ENCODE peak calls at places on chromosomes 16 and 17, in six cellular contexts. One of them, this sample, is unnamed.

GRCh38 chr17:20206068-20206467 is 196.9 kb downstream of the SPECC1 start:
- DNase-seq in activated CD8-positive, alpha-beta T cell treated with anti-CD3 and anti-CD28 coated beads for 36 hours: peak; percentile 78
- DNase-seq in HuH-7.5: no peak
- DNase-seq in ELR: peak; percentile 34
- DNase-seq in NCI-H2081: no peak
- DNase-seq in memory B cell: no peak
- DNase-seq in this sample: no peak

GRCh38 chr17:39150795-39151679 is at the start of gene PLXDC1:
- DNase-seq in activated CD8-positive, alpha-beta T cell treated with anti-CD3 and anti-CD28 coated beads for 36 hours: no peak
- DNase-seq in HuH-7.5: no peak
- DNase-seq in ELR: no peak
- DNase-seq in NCI-H2081: no peak
- DNase-seq in memory B cell: no peak
- DNase-seq in this sample: no peak

GRCh38 chr17:50221500-50222480 is 20.4 kb upstream of the COL1A1 start:
- DNase-seq in activated CD8-positive, alpha-beta T cell treated with anti-CD3 and anti-CD28 coated beads for 36 hours: peak; percentile 33
- DNase-seq in HuH-7.5: no peak
- DNase-seq in ELR: peak; percentile 56
- DNase-seq in NCI-H2081: no peak
- DNase-seq in memory B cell: no peak
- DNase-seq in this sample: peak; percentile 92

GRCh38 chr16:681746-682427 is 1.7 kb downstream of the STUB1 start:
- DNase-seq in activated CD8-positive, alpha-beta T cell treated with anti-CD3 and anti-CD28 coated beads for 36 hours: no peak
- DNase-seq in HuH-7.5: no peak
- DNase-seq in ELR: peak; percentile 54
- DNase-seq in NCI-H2081: no peak
- DNase-seq in memory B cell: no peak
- DNase-seq in this sample: no peak

GRCh38 chr17:14156689-14157088 is 80.0 kb downstream of the CDRT15 start:
- DNase-seq in activated CD8-positive, alpha-beta T cell treated with anti-CD3 and anti-CD28 coated beads for 36 hours: no peak
- DNase-seq in HuH-7.5: peak; percentile 6
- DNase-seq in ELR: no peak
- DNase-seq in NCI-H2081: no peak
- DNase-seq in memory B cell: no peak
- DNase-seq in this sample: peak; percentile 88

GRCh38 chr16:65121870-65122723 is at the start of gene CDH11:
- DNase-seq in activated CD8-positive, alpha-beta T cell treated with anti-CD3 and anti-CD28 coated beads for 36 hours: no peak
- DNase-seq in HuH-7.5: no peak
- DNase-seq in ELR: peak; percentile 36
- DNase-seq in NCI-H2081: no peak
- DNase-seq in memory B cell: no peak
- DNase-seq in this sample: no peak

GRCh38 chr17:13182854-13183253 is 165.0 kb upstream of the ELAC2 start:
- DNase-seq in activated CD8-positive, alpha-beta T cell treated with anti-CD3 and anti-CD28 coated beads for 36 hours: no peak
- DNase-seq in HuH-7.5: peak; percentile 16
- DNase-seq in ELR: no peak
- DNase-seq in NCI-H2081: peak; percentile 66
- DNase-seq in memory B cell: no peak
- DNase-seq in this sample: no peak

GRCh38 chr16:54070944-54071343 is 215.6 kb downstream of the IRX3 start:
- DNase-seq in activated CD8-positive, alpha-beta T cell treated with anti-CD3 and anti-CD28 coated beads for 36 hours: no peak
- DNase-seq in HuH-7.5: no peak
- DNase-seq in ELR: no peak
- DNase-seq in NCI-H2081: no peak
- DNase-seq in memory B cell: no peak
- DNase-seq in this sample: peak; percentile 93

GRCh38 chr16:66274335-66275110 is 92.0 kb upstream of the CDH5 start:
- DNase-seq in activated CD8-positive, alpha-beta T cell treated with anti-CD3 and anti-CD28 coated beads for 36 hours: peak; percentile 29
- DNase-seq in HuH-7.5: no peak
- DNase-seq in ELR: peak; percentile 53
- DNase-seq in NCI-H2081: no peak
- DNase-seq in memory B cell: no peak
- DNase-seq in this sample: peak; percentile 72

GRCh38 chr16:86823895-86824671 is 245.7 kb downstream of the FOXL1 start:
- DNase-seq in activated CD8-positive, alpha-beta T cell treated with anti-CD3 and anti-CD28 coated beads for 36 hours: no peak
- DNase-seq in HuH-7.5: no peak
- DNase-seq in ELR: peak; percentile 87
- DNase-seq in NCI-H2081: no peak
- DNase-seq in memory B cell: no peak
- DNase-seq in this sample: no peak

GRCh38 chr17:17774009-17774881 is 62.5 kb downstream of the SREBF1 start:
- DNase-seq in activated CD8-positive, alpha-beta T cell treated with anti-CD3 and anti-CD28 coated beads for 36 hours: no peak
- DNase-seq in HuH-7.5: no peak
- DNase-seq in ELR: peak; percentile 64
- DNase-seq in NCI-H2081: no peak
- DNase-seq in memory B cell: no peak
- DNase-seq in this sample: no peak

GRCh38 chr16:30032083-30032819 is 1.2 kb upstream of the TLCD3B start:
- DNase-seq in activated CD8-positive, alpha-beta T cell treated with anti-CD3 and anti-CD28 coated beads for 36 hours: peak; percentile 79
- DNase-seq in HuH-7.5: peak; percentile 63
- DNase-seq in ELR: peak; percentile 75
- DNase-seq in NCI-H2081: peak; percentile 75
- DNase-seq in memory B cell: peak; percentile 61
- DNase-seq in this sample: peak; percentile 52

GRCh38 chr16:78551487-78552085 is 452.1 kb downstream of the WWOX start:
- DNase-seq in activated CD8-positive, alpha-beta T cell treated with anti-CD3 and anti-CD28 coated beads for 36 hours: no peak
- DNase-seq in HuH-7.5: no peak
- DNase-seq in ELR: no peak
- DNase-seq in NCI-H2081: peak; percentile 80
- DNase-seq in memory B cell: no peak
- DNase-seq in this sample: no peak

GRCh38 chr16:974001-974601 is 3.3 kb upstream of the LMF1 start:
- DNase-seq in activated CD8-positive, alpha-beta T cell treated with anti-CD3 and anti-CD28 coated beads for 36 hours: no peak
- DNase-seq in HuH-7.5: no peak
- DNase-seq in ELR: no peak
- DNase-seq in NCI-H2081: no peak
- DNase-seq in memory B cell: no peak
- DNase-seq in this sample: no peak

GRCh38 chr16:2211923-2212347 is 1.3 kb upstream of the BRICD5 start:
- DNase-seq in activated CD8-positive, alpha-beta T cell treated with anti-CD3 and anti-CD28 coated beads for 36 hours: no peak
- DNase-seq in HuH-7.5: no peak
- DNase-seq in ELR: no peak
- DNase-seq in NCI-H2081: no peak
- DNase-seq in memory B cell: no peak
- DNase-seq in this sample: no peak

GRCh38 chr16:66660422-66661209 is 35.9 kb downstream of the CMTM4 start:
- DNase-seq in activated CD8-positive, alpha-beta T cell treated with anti-CD3 and anti-CD28 coated beads for 36 hours: no peak
- DNase-seq in HuH-7.5: no peak
- DNase-seq in ELR: peak; percentile 95
- DNase-seq in NCI-H2081: no peak
- DNase-seq in memory B cell: no peak
- DNase-seq in this sample: peak; percentile 10

GRCh38 chr17:67289174-67289876 is 44.3 kb upstream of the HELZ start:
- DNase-seq in activated CD8-positive, alpha-beta T cell treated with anti-CD3 and anti-CD28 coated beads for 36 hours: no peak
- DNase-seq in HuH-7.5: no peak
- DNase-seq in ELR: peak; percentile 18
- DNase-seq in NCI-H2081: no peak
- DNase-seq in memory B cell: no peak
- DNase-seq in this sample: no peak

GRCh38 chr16:57446530-57447141 is 549 bp downstream of the CIAPIN1 start:
- DNase-seq in activated CD8-positive, alpha-beta T cell treated with anti-CD3 and anti-CD28 coated beads for 36 hours: peak; percentile 37
- DNase-seq in HuH-7.5: no peak
- DNase-seq in ELR: peak; percentile 57
- DNase-seq in NCI-H2081: no peak
- DNase-seq in memory B cell: peak; percentile 9
- DNase-seq in this sample: peak; percentile 31

GRCh38 chr17:57595942-57596695 is 149.0 kb downstream of the CCDC182 start:
- DNase-seq in activated CD8-positive, alpha-beta T cell treated with anti-CD3 and anti-CD28 coated beads for 36 hours: no peak
- DNase-seq in HuH-7.5: no peak
- DNase-seq in ELR: no peak
- DNase-seq in NCI-H2081: no peak
- DNase-seq in memory B cell: no peak
- DNase-seq in this sample: no peak

GRCh38 chr16:30491744-30492308 is 19.3 kb downstream of the ITGAL start:
- DNase-seq in activated CD8-positive, alpha-beta T cell treated with anti-CD3 and anti-CD28 coated beads for 36 hours: peak; percentile 24
- DNase-seq in HuH-7.5: peak; percentile 25
- DNase-seq in ELR: peak; percentile 90
- DNase-seq in NCI-H2081: no peak
- DNase-seq in memory B cell: no peak
- DNase-seq in this sample: peak; percentile 89